ENCODE peak calls at places on chromosome 19, in six cellular contexts. W is NCI-H345; C is head of caudate nucleus; G is stimulated activated CD8-positive, alpha-beta memory T cell treated with anti-CD3 and anti-CD28 coated beads, Interleukin-2, amount 100 ng/mL, for 48 hours; B is hippocampal formation; X is iris pigment epithelial cell. V is an unnamed sample.

GRCh38 chr19:18894254-18895037 is 1.5 kb downstream of the CERS1 start:
- DNase-seq in W (peak; percentile 35), C (peak; percentile 96), X (no peak), B (peak; percentile 95), G (no peak), V (no peak)

GRCh38 chr19:31810536-31811109 is 461.4 kb upstream of the TSHZ3 start:
- DNase-seq in G (no peak), X (no peak), C (no peak), W (no peak), B (no peak), V (no peak)

GRCh38 chr19:2579678-2580280 is 103.9 kb downstream of the GADD45B start:
- DNase-seq in X (no peak), C (no peak), B (no peak), G (no peak), W (no peak), V (no peak)

GRCh38 chr19:32828139-32828538 is 41.4 kb downstream of the SLC7A9 start:
- DNase-seq in W (no peak), X (no peak), G (no peak), C (no peak), B (no peak), V (no peak)

GRCh38 chr19:14002571-14003278 is 3.4 kb downstream of the RFX1 start:
- DNase-seq in G (no peak), C (no peak), B (no peak), W (no peak), X (no peak), V (no peak)

GRCh38 chr19:46830864-46831263 is 19.8 kb downstream of the AP2S1 start:
- DNase-seq in W (no peak), X (no peak), C (no peak), B (no peak), G (no peak), V (no peak)

GRCh38 chr19:45847661-45848060 is 15.3 kb downstream of the SYMPK start:
- DNase-seq in X (no peak), C (no peak), G (no peak), W (peak; percentile 1), B (no peak), V (no peak)

GRCh38 chr19:55663846-55664536 is 9.2 kb downstream of the U2AF2 start:
- DNase-seq in G (no peak), W (no peak), C (no peak), B (no peak), X (no peak), V (no peak)

GRCh38 chr19:29810504-29810871 is 1.3 kb upstream of the CCNE1 start:
- DNase-seq in B (no peak), G (no peak), W (peak; percentile 65), X (peak; percentile 56), C (no peak), V (no peak)

GRCh38 chr19:35300340-35300649 is 8.3 kb downstream of the MAG start:
- DNase-seq in G (no peak), X (no peak), B (no peak), W (no peak), C (no peak), V (no peak)

GRCh38 chr19:11096210-11096841 is 7.1 kb downstream of the LDLR start:
- DNase-seq in X (peak; percentile 69), W (no peak), C (no peak), G (no peak), B (no peak), V (peak; percentile 52)

GRCh38 chr19:1851581-1852293 is 3.5 kb upstream of the REXO1 start:
- DNase-seq in G (no peak), C (peak; percentile 68), X (no peak), W (no peak), B (no peak), V (no peak)

GRCh38 chr19:3440082-3440481 is 40.2 kb downstream of the SMIM24 start:
- DNase-seq in X (no peak), G (peak; percentile 53), B (no peak), W (peak; percentile 18), C (no peak), V (peak; percentile 72)

GRCh38 chr19:37227996-37228395 is 10.0 kb downstream of the ZNF383 start:
- DNase-seq in W (peak; percentile 14), X (no peak), B (no peak), C (no peak), G (no peak), V (no peak)

GRCh38 chr19:42279902-42280760 is 11.1 kb downstream of the CIC start:
- DNase-seq in B (peak; percentile 94), W (peak; percentile 92), G (peak; percentile 87), C (peak; percentile 97), X (peak; percentile 86), V (peak; percentile 79)

GRCh38 chr19:46392252-46392801 is 21.0 kb downstream of the CCDC8 start:
- DNase-seq in G (no peak), W (no peak), C (no peak), B (no peak), X (peak; percentile 46), V (no peak)

GRCh38 chr19:38655148-38655824 is 7.8 kb downstream of the ACTN4 start:
- DNase-seq in W (no peak), B (no peak), X (no peak), C (no peak), G (no peak), V (no peak)